ENCODE peak calls at places on chromosomes 6 and 20, in four cellular contexts. V is choroid plexus epithelial cell, M is stomach, N is tibial nerve. C is an unnamed sample.

GRCh38 chr6:79928478-79928998 is 18.8 kb downstream of the ELOVL4 start:
- DNase-seq in N (no peak), V (no peak), M (no peak), C (no peak)

GRCh38 chr20:2866236-2866635 is 7.0 kb upstream of the PTPRA start:
- DNase-seq in V (no peak), M (no peak), N (no peak), C (no peak)

GRCh38 chr20:57792386-57793095 is 82.7 kb upstream of the PMEPA1 start:
- DNase-seq in V (peak; percentile 19), M (no peak), N (no peak), C (no peak)

GRCh38 chr6:157800420-157801237 is 22.4 kb upstream of the SNX9 start:
- DNase-seq in V (peak; percentile 83), M (no peak), N (no peak), C (no peak)

GRCh38 chr6:15331143-15331542 is 85.3 kb downstream of the JARID2 start:
- DNase-seq in M (no peak), V (no peak), N (no peak), C (no peak)

GRCh38 chr6:87391334-87391733 is 16.4 kb upstream of the CFAP206 start:
- DNase-seq in M (no peak), V (peak; percentile 50), N (no peak), C (no peak)

GRCh38 chr20:45377191-45377775 is 842 bp downstream of the TP53TG5 start:
- DNase-seq in N (no peak), M (no peak), V (no peak), C (no peak)

GRCh38 chr6:111661541-111662041 is 55.9 kb upstream of the TRAF3IP2 start:
- DNase-seq in M (peak; percentile 60), N (no peak), V (no peak), C (no peak)

GRCh38 chr6:337782-338464 is 45.6 kb downstream of the DUSP22 start:
- DNase-seq in N (no peak), V (peak; percentile 43), M (no peak), C (no peak)

GRCh38 chr20:24095753-24096152 is 107.2 kb upstream of the GGTLC1 start:
- DNase-seq in M (no peak), V (no peak), N (no peak), C (no peak)

GRCh38 chr6:69985180-69985579 is 118.8 kb downstream of the COL19A1 start:
- DNase-seq in V (peak; percentile 27), M (no peak), N (no peak), C (no peak)

GRCh38 chr6:18148304-18149025 is 6.4 kb downstream of the TPMT start:
- DNase-seq in M (no peak), N (no peak), V (peak; percentile 83), C (peak; percentile 49)

GRCh38 chr6:25025919-25026301 is 90.2 kb upstream of the RIPOR2 start:
- DNase-seq in N (no peak), V (no peak), M (no peak), C (no peak)

GRCh38 chr6:105985816-105986632 is 100.1 kb upstream of the PRDM1 start:
- DNase-seq in M (no peak), N (no peak), V (peak; percentile 20), C (no peak)

GRCh38 chr6:89818977-89819335 is 638 bp downstream of the MDN1 start:
- DNase-seq in M (no peak), N (no peak), V (peak; percentile 54), C (no peak)

GRCh38 chr6:111553580-111553979 is 52.1 kb downstream of the TRAF3IP2 start:
- DNase-seq in N (no peak), M (no peak), V (no peak), C (no peak)

GRCh38 chr20:1872456-1873183 is 22.6 kb upstream of the SIRPA start:
- DNase-seq in M (no peak), N (no peak), V (no peak), C (no peak)

GRCh38 chr6:161101517-161101916 is 109.9 kb downstream of the MAP3K4 start:
- DNase-seq in V (peak; percentile 29), N (no peak), M (no peak), C (no peak)

GRCh38 chr6:130018292-130018829 is at the start of gene L3MBTL3:
- DNase-seq in V (peak; percentile 90), N (peak; percentile 61), M (peak; percentile 91), C (peak; percentile 85)

GRCh38 chr6:142925575-142926110 is 19.3 kb downstream of the HIVEP2 start:
- DNase-seq in M (no peak), N (no peak), V (peak; percentile 94), C (no peak)

GRCh38 chr20:37808752-37809070 is 94.2 kb upstream of the VSTM2L start:
- DNase-seq in N (no peak), M (no peak), V (no peak), C (no peak)

GRCh38 chr6:89368107-89368506 is 15.6 kb upstream of the UBE2J1 start:
- DNase-seq in V (peak; percentile 73), N (peak; percentile 47), M (peak; percentile 63), C (peak; percentile 68)

GRCh38 chr20:59664389-59665055 is 60.2 kb downstream of the PHACTR3 start:
- DNase-seq in N (no peak), V (no peak), M (no peak), C (no peak)

GRCh38 chr6:144922120-144922722 is 637.1 kb downstream of the UTRN start:
- DNase-seq in V (peak; percentile 48), M (no peak), N (no peak), C (no peak)

GRCh38 chr20:15100506-15101160 is 763.2 kb upstream of the FLRT3 start:
- DNase-seq in N (no peak), V (peak; percentile 46), M (no peak), C (no peak)

GRCh38 chr6:36581716-36582115 is 12.4 kb upstream of the SRSF3 start:
- DNase-seq in V (no peak), N (no peak), M (no peak), C (no peak)

GRCh38 chr6:65706436-65706835 is 590 bp downstream of the EYS start:
- DNase-seq in M (no peak), V (no peak), N (no peak), C (no peak)

GRCh38 chr6:111462770-111463391 is 20.1 kb downstream of the REV3L start:
- DNase-seq in M (no peak), V (peak; percentile 82), N (no peak), C (no peak)

GRCh38 chr6:31794294-31794865 is 1.2 kb downstream of the VARS1 start:
- DNase-seq in V (peak; percentile 61), N (no peak), M (no peak), C (no peak)

GRCh38 chr6:11096109-11096508 is 2.5 kb downstream of the SMIM13 start:
- DNase-seq in M (no peak), N (no peak), V (peak; percentile 93), C (no peak)

GRCh38 chr6:118815495-118815894 is 78.5 kb upstream of the ASF1A start:
- DNase-seq in N (no peak), V (no peak), M (no peak), C (no peak)

GRCh38 chr6:104003803-104004516 is 855.8 kb downstream of the HACE1 start:
- DNase-seq in V (no peak), M (no peak), N (no peak), C (no peak)

GRCh38 chr20:47278907-47279348 is 77.6 kb downstream of the ZMYND8 start:
- DNase-seq in V (peak; percentile 40), M (no peak), N (no peak), C (no peak)

GRCh38 chr20:14992071-14992654 is 654.8 kb upstream of the FLRT3 start:
- DNase-seq in N (no peak), V (peak; percentile 80), M (no peak), C (no peak)

GRCh38 chr6:89970609-89971337 is 76.5 kb downstream of the GJA10 start:
- DNase-seq in N (no peak), M (peak; percentile 29), V (peak; percentile 80), C (no peak)

GRCh38 chr6:33073431-33073871 is at the start of gene HLA-DPA1:
- DNase-seq in M (peak; percentile 63), V (peak; percentile 55), N (no peak), C (peak; percentile 41)

DNA sequence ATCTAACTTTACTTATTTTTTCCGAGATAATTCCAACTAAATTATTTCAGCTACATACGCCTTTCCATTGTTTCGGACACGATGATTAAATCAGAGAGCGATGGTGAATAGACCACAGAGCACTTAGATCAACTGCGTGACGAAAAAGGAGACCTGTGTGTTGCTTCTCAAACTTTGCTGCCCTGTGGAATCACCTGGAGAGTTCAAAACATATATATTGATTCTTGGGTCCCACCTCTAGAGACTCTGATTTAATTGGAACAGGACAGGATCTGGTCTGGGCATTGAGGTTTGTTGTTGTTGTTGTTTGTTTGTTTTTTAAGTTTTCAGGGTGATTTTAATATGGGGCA is 401 bp upstream of the TNFRSF21 start:
- DNase-seq in V (no peak), N (no peak), M (no peak), C (no peak)
- H3K4me3 ChIP-seq in V (no peak overlapping the region), N (no peak overlapping the region), M (peak overlapping the region; percentile 91), C (no peak overlapping the region)

GRCh38 chr6:34627296-34627695 is 69.3 kb downstream of the ILRUN start:
- DNase-seq in V (no peak), M (no peak), N (no peak), C (no peak)
- TF ChIP-seq CTCF in V (no peak), M (no peak), N (no peak), C (no peak)

DNA sequence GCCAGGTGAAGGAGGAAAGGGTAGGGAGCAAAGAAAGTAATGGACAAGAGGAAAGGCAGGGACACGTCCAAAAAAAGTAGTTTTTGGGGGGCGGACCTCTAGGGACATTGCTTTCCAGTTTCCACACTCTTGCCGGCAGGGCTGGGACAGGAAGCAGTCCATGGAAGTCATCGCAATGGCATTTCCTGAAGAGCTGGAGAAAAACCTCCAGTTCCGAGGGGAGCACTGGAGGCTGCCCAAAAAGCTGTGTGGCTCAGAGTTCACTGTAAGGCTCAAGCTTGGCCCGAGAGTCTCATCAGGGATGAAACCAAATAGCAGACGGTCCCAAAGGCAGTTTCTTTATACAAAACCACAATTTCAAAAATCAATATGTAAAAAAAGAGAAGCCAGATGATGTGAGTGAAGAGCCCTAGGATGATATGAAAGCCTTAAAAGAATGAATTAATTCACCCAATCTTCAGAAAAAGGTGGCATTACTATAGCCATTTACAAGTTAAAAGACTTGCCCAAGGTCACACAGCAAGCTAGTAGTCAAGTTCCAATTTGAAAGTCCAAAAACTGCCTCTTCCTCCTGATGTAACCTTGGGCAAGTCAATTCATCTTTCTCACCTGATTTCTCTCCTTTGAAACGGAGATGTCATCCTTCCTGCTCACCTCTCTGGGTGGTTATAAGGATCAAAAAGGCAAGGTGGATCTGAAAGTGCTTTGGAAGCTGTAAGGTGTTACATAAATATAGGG is 9.2 kb downstream of the BCL2L1 start:
- DNase-seq in M (peak; percentile 56), N (peak; percentile 75), V (peak; percentile 81), C (peak; percentile 83)
- H3K4me3 ChIP-seq in M (peak overlapping the region; percentile 13), N (peak overlapping the region; percentile 8), V (no peak overlapping the region), C (no peak overlapping the region)

DNA sequence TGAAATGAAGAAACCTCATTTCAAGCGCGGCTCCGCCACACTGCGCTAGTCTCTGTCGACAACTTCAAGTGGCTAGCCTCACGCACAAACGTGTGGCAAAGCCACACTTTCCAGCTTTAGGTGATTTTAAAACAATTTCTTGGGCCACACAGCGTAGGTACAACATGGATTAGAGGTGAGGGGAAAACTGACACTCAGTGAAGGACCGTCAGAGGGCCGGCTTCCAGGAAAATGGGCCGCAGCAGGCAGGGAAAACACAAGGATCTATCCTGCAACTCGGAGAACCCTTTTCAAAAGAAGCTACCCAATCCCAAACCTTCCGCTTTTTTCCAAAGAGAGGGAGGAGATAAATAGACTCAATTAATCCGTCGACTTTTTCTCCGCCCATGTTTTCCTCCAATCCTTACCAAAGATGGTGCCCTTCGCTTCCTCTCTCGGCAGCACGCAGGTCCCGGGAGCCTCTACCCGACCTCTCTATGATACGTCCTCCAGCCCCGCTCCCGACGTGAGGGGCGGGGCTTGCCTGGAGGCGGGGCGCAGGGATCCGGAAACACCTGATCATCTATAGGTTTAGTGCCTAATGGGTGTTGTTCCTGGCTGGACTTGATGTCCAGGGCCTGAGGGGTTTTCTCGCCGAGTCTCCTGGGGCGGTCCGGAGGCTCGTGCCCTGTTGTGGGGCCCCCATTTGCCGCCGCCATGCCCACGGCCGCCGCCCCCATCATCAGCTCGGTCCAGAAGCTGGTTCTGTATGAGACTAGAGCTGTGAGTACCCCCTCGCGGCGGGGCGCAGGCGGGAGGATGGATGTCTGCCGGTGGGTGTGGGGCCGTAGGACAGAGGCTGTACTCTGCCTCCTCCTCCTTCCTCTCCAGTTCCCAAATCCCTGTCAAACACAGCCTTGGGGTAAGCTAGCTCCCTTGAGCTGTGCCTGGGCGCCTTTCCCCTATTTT is at the start of the genes AK9 and FIG4:
- DNase-seq in V (peak; percentile 94), N (peak; percentile 84), M (peak; percentile 95), C (peak; percentile 88)
- TF ChIP-seq CTCF in V (peak; percentile 53), N (no peak), M (no peak), C (no peak)

C was measured in uterus.